ENCODE peak calls at places on chromosomes 3 and 15, in five cellular contexts. T is type B pancreatic cell, X is SHP77, H is frontal cortex, U is HT1080. Q is an unnamed sample.

GRCh38 chr3:109647985-109648384 is 310.6 kb upstream of the DPPA4 start:
- DNase-seq in X (no peak), U (no peak), T (no peak), H (no peak), Q (no peak)

GRCh38 chr15:48373855-48374421 is 42.7 kb downstream of the DUT start:
- DNase-seq in X (no peak), U (peak), H (no peak), T (no peak), Q (no peak)

GRCh38 chr15:86863226-86863915 is 783.7 kb downstream of the AGBL1 start:
- DNase-seq in H (no peak), X (no peak), U (peak), T (no peak), Q (no peak)

GRCh38 chr15:77369168-77369567 is 50.7 kb downstream of the PEAK1 start:
- DNase-seq in T (no peak), H (no peak), U (no peak), X (no peak), Q (no peak)

GRCh38 chr3:41259449-41260062 is 60.3 kb downstream of the CTNNB1 start:
- DNase-seq in T (no peak), H (no peak), U (peak), X (no peak), Q (no peak)

GRCh38 chr15:64611085-64611484 is 150.7 kb downstream of the ZNF609 start:
- DNase-seq in X (no peak), H (no peak), U (no peak), T (no peak), Q (no peak)

GRCh38 chr15:29674661-29675533 is 147.4 kb downstream of the TJP1 start:
- DNase-seq in U (peak), T (peak), X (no peak), H (peak), Q (no peak)

GRCh38 chr3:14539384-14540208 is 546 bp downstream of the GRIP2 start:
- DNase-seq in T (no peak), X (no peak), U (no peak), H (no peak), Q (no peak)

GRCh38 chr3:32421185-32421584 is 29.5 kb downstream of the CMTM7 start:
- DNase-seq in U (no peak), H (no peak), T (no peak), X (no peak), Q (no peak)

GRCh38 chr3:72270072-72270611 is 485.2 kb upstream of the PROK2 start:
- DNase-seq in U (peak), X (no peak), T (no peak), H (no peak), Q (no peak)

GRCh38 chr3:97009427-97010019 is 195.1 kb downstream of the EPHA6 start:
- DNase-seq in T (no peak), U (no peak), H (no peak), X (peak), Q (no peak)

GRCh38 chr15:29925227-29926082 is 103.2 kb upstream of the TJP1 start:
- DNase-seq in H (no peak), T (peak), X (peak), U (peak), Q (peak)

GRCh38 chr15:95799286-95800187 is 531.0 kb upstream of the NR2F2 start:
- DNase-seq in T (no peak), H (no peak), U (peak), X (no peak), Q (no peak)

GRCh38 chr3:150917941-150918340 is 12.7 kb upstream of the MINDY4B start:
- DNase-seq in H (no peak), X (no peak), U (no peak), T (no peak), Q (peak)

GRCh38 chr3:147411777-147412176 is 2.6 kb downstream of the ZIC1 start:
- DNase-seq in U (no peak), T (no peak), H (no peak), X (no peak), Q (no peak)

GRCh38 chr3:184325715-184326114 is 11.3 kb downstream of the EIF4G1 start:
- DNase-seq in T (no peak), H (no peak), U (no peak), X (no peak), Q (no peak)

GRCh38 chr15:91338763-91339162 is 238.7 kb downstream of the SV2B start:
- DNase-seq in T (no peak), H (no peak), X (no peak), U (peak), Q (no peak)

GRCh38 chr15:88605507-88606436 is 15.4 kb upstream of the AEN start:
- DNase-seq in T (no peak), H (no peak), X (no peak), U (no peak), Q (no peak)

GRCh38 chr3:69921651-69922050 is 77.9 kb upstream of the SAMMSON start:
- DNase-seq in U (no peak), X (no peak), T (no peak), H (no peak), Q (no peak)

GRCh38 chr15:42679285-42680141 is 57.4 kb downstream of the CDAN1 start:
- DNase-seq in T (no peak), H (no peak), X (no peak), U (no peak), Q (no peak)

GRCh38 chr15:62494144-62494543 is 329.1 kb upstream of the C2CD4B start:
- DNase-seq in T (no peak), U (no peak), H (no peak), X (no peak), Q (no peak)

GRCh38 chr3:194475978-194476377 is 10.8 kb downstream of the ATP13A3 start:
- DNase-seq in X (no peak), H (no peak), U (no peak), T (no peak), Q (no peak)

GRCh38 chr3:104952587-104952986 is 414.1 kb upstream of the ALCAM start:
- DNase-seq in H (no peak), X (no peak), U (peak), T (no peak), Q (no peak)

GRCh38 chr15:66053991-66054390 is 184.7 kb downstream of the RAB11A start:
- DNase-seq in X (no peak), T (no peak), U (no peak), H (no peak), Q (no peak)

GRCh38 chr3:49076627-49077026 is 17.2 kb downstream of the QRICH1 start:
- DNase-seq in X (no peak), U (no peak), T (no peak), H (no peak), Q (no peak)

GRCh38 chr3:13078158-13078905 is 5.1 kb upstream of the IQSEC1 start:
- DNase-seq in T (no peak), U (no peak), X (peak), H (peak), Q (no peak)

GRCh38 chr3:17885986-17886385 is 143.6 kb upstream of the TBC1D5 start:
- DNase-seq in T (no peak), X (no peak), U (no peak), H (no peak), Q (no peak)

GRCh38 chr15:87672309-87672897 is 584.1 kb downstream of the NTRK3 start:
- DNase-seq in H (no peak), T (no peak), U (peak), X (no peak), Q (peak)

GRCh38 chr3:115814006-115814405 is 190.7 kb downstream of the GAP43 start:
- DNase-seq in X (no peak), U (no peak), T (no peak), H (no peak), Q (no peak)

GRCh38 chr3:114527036-114527644 is 233.3 kb downstream of the TIGIT start:
- DNase-seq in U (peak), T (no peak), H (no peak), X (no peak), Q (no peak)

GRCh38 chr3:88235102-88235501 is 85.3 kb downstream of the C3orf38 start:
- DNase-seq in U (peak), X (no peak), T (no peak), H (no peak), Q (no peak)

GRCh38 chr3:183317886-183318845 is 65.1 kb downstream of the B3GNT5 start:
- DNase-seq in U (peak), X (no peak), H (no peak), T (no peak), Q (no peak)

GRCh38 chr15:64205202-64205601 is 42.4 kb upstream of the PPIB start:
- DNase-seq in T (no peak), U (no peak), H (no peak), X (no peak), Q (no peak)

GRCh38 chr3:29887450-29887849 is 606.6 kb downstream of the RBMS3 start:
- DNase-seq in U (peak), T (no peak), X (no peak), H (no peak), Q (no peak)

GRCh38 chr3:37580237-37580636 is 281.4 kb upstream of the CTDSPL start:
- DNase-seq in H (no peak), X (no peak), U (no peak), T (no peak), Q (no peak)

GRCh38 chr15:70507772-70508351 is 255.5 kb downstream of the UACA start:
- DNase-seq in T (no peak), U (peak), X (peak), H (no peak), Q (no peak)

Q was measured in NCI-H1694.